ENCODE peak calls at places on chromosomes 5 and 9, in four cellular contexts. Y is fibroblast of mammary gland, T is suprapubic skin, A is choroid plexus epithelial cell. Q is an unnamed sample.

GRCh38 chr5:56094579-56095361 is 100.0 kb upstream of the IL6ST start:
- DNase-seq in A (no peak), T (no peak), Y (no peak), Q (no peak)

GRCh38 chr9:1460143-1460769 is 410.1 kb downstream of the DMRT2 start:
- DNase-seq in T (no peak), Y (peak), A (no peak), Q (no peak)

GRCh38 chr5:160507181-160507811 is 85.6 kb downstream of the PTTG1 start:
- DNase-seq in T (no peak), A (peak), Y (peak), Q (peak)

GRCh38 chr5:142830241-142831018 is 60.3 kb downstream of the ARHGAP26 start:
- DNase-seq in Y (peak), A (peak), T (no peak), Q (peak)

GRCh38 chr5:137203011-137203632 is 296.0 kb downstream of the SPOCK1 start:
- DNase-seq in Y (no peak), T (no peak), A (no peak), Q (no peak)

GRCh38 chr5:176540476-176540899 is 3.3 kb upstream of the RNF44 start:
- DNase-seq in A (no peak), Y (no peak), T (no peak), Q (no peak)

GRCh38 chr5:27325513-27325912 is 287.1 kb upstream of the CDH9 start:
- DNase-seq in Y (peak), T (no peak), A (peak), Q (peak)

GRCh38 chr5:88883566-88884434 is 816 bp upstream of the MEF2C start:
- DNase-seq in A (peak), T (peak), Y (peak), Q (peak)

GRCh38 chr5:150357326-150358260 is at the start of gene TCOF1:
- DNase-seq in Y (peak), T (peak), A (peak), Q (peak)

GRCh38 chr5:15823413-15823812 is 323.4 kb downstream of the FBXL7 start:
- DNase-seq in A (peak), T (no peak), Y (peak), Q (peak)

GRCh38 chr5:133236541-133236951 is 184.7 kb downstream of the HSPA4 start:
- DNase-seq in T (peak), A (no peak), Y (no peak), Q (no peak)

GRCh38 chr5:159318448-159318847 is 11.8 kb downstream of the IL12B start:
- DNase-seq in A (no peak), T (no peak), Y (no peak), Q (no peak)

GRCh38 chr9:89143266-89143665 is 35.4 kb downstream of the SHC3 start:
- DNase-seq in A (no peak), T (no peak), Y (no peak), Q (no peak)

GRCh38 chr5:38600334-38601045 is 44.0 kb upstream of the LIFR start:
- DNase-seq in T (no peak), Y (peak), A (peak), Q (no peak)

GRCh38 chr5:94849821-94850736 is 231.6 kb downstream of the SLF1 start:
- DNase-seq in T (no peak), Y (peak), A (peak), Q (peak)

GRCh38 chr5:133220851-133221674 is 169.2 kb downstream of the HSPA4 start:
- DNase-seq in A (peak), T (no peak), Y (no peak), Q (peak)

GRCh38 chr5:118033686-118034338 is 954.5 kb downstream of the DTWD2 start:
- DNase-seq in T (peak), A (no peak), Y (no peak), Q (no peak)

GRCh38 chr9:37559125-37559524 is 17.1 kb downstream of the FBXO10 start:
- DNase-seq in A (no peak), T (no peak), Y (no peak), Q (no peak)

GRCh38 chr5:156587012-156587411 is 260.0 kb downstream of the SGCD start:
- DNase-seq in A (no peak), T (no peak), Y (no peak), Q (no peak)
- TF ChIP-seq CTCF in A (no peak), T (no peak), Y (no peak), Q (no peak)

DNA sequence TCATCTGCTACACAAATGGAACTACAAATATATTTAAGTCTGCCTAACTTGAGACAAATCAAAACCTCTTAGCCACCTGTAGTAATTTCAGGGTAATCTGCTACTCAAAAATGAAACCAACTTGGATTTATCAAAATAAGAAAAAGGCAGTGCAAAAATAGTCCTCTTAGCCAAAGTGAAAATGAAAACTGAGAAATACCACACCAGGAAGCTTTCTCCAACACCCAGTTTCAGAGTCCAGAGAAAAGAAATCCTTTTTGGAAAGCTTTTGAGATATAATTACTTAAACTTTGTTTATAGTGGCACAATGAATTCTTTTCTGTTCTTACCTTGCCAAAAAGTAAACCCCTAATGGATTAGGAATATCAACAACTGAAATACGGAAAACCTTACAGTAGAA is 990.4 kb downstream of the EFNA5 start:
- DNase-seq in Y (no peak), T (no peak), A (peak), Q (peak)
- H3K4me3 ChIP-seq in Y (no peak), T (peak), A (peak), Q (no peak)

GRCh38 chr5:93300945-93301344 is 280.1 kb downstream of the NR2F1-AS1 start:
- DNase-seq in A (no peak), T (no peak), Y (no peak), Q (no peak)

GRCh38 chr5:93304851-93305250 is 276.2 kb downstream of the NR2F1-AS1 start:
- DNase-seq in Y (no peak), A (no peak), T (no peak), Q (no peak)

GRCh38 chr5:93304391-93304790 is 276.6 kb downstream of the NR2F1-AS1 start:
- DNase-seq in T (no peak), A (no peak), Y (no peak), Q (no peak)

GRCh38 chr5:93302711-93303110 is 278.3 kb downstream of the NR2F1-AS1 start:
- DNase-seq in Y (no peak), A (peak), T (no peak), Q (no peak)

GRCh38 chr5:93303291-93303691 is 277.7 kb downstream of the NR2F1-AS1 start:
- DNase-seq in A (peak), T (no peak), Y (no peak), Q (no peak)
- TF ChIP-seq CTCF in A (no peak), T (no peak), Y (no peak), Q (no peak)

GRCh38 chr9:27701029-27701428 is 127.7 kb upstream of the C9orf72 start:
- DNase-seq in A (peak), T (no peak), Y (no peak), Q (no peak)

GRCh38 chr9:27703591-27703990 is 130.3 kb upstream of the C9orf72 start:
- DNase-seq in A (no peak), Y (no peak), T (no peak), Q (no peak)

GRCh38 chr9:27701664-27702063 is 128.4 kb upstream of the C9orf72 start:
- DNase-seq in T (no peak), Y (no peak), A (peak), Q (peak)
- H3K4me3 ChIP-seq in T (no peak), Y (no peak), A (no peak), Q (no peak)

DNA sequence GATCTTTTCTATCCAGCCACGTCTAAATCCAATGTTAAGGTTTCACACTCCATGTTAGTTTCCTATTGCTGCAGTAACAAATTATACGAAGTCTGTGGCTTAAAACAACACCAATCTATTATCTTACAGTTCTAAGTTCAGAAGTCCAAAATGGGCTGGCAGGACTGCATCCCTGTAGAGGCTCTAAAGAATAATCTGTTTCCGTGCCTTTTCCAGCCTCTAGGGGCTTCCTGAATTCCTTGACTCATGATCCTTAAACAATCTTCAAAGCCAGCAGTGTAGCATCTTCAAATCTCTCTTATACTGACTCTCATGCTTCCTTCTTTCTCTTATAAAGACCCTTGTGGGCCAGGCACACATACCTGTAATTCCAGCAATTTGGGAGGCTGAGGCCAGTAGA is 6.8 kb downstream of the PLGRKT start:
- DNase-seq in A (no peak), T (no peak), Y (no peak), Q (no peak)
- TF ChIP-seq CTCF in A (peak), T (no peak), Y (no peak), Q (peak)

GRCh38 chr5:81184749-81185110 is 48.4 kb upstream of the CKMT2 start:
- DNase-seq in Y (no peak), A (no peak), T (no peak), Q (no peak)
- H3K4me3 ChIP-seq in Y (no peak), A (no peak), T (no peak), Q (no peak)

GRCh38 chr9:126360073-126360472 is 33.4 kb downstream of the MVB12B start:
- DNase-seq in T (no peak), A (no peak), Y (no peak), Q (no peak)

GRCh38 chr9:126361810-126362238 is 35.2 kb downstream of the MVB12B start:
- DNase-seq in T (no peak), A (no peak), Y (no peak), Q (no peak)

GRCh38 chr9:126357074-126357473 is 30.4 kb downstream of the MVB12B start:
- DNase-seq in A (no peak), Y (no peak), T (no peak), Q (no peak)
- TF ChIP-seq CTCF in A (no peak), Y (no peak), T (no peak), Q (no peak)

GRCh38 chr5:73913971-73914370 is 288.0 kb downstream of the ARHGEF28 start:
- DNase-seq in Y (no peak), T (no peak), A (no peak), Q (no peak)

GRCh38 chr5:73909474-73909873 is 283.5 kb downstream of the ARHGEF28 start:
- DNase-seq in A (no peak), T (no peak), Y (no peak), Q (no peak)

GRCh38 chr5:73912755-73913365 is 286.9 kb downstream of the ARHGEF28 start:
- DNase-seq in A (peak), T (no peak), Y (no peak), Q (peak)

GRCh38 chr5:73908846-73909245 is 282.9 kb downstream of the ARHGEF28 start:
- DNase-seq in A (no peak), Y (no peak), T (no peak), Q (no peak)

GRCh38 chr5:73911761-73912393 is 285.9 kb downstream of the ARHGEF28 start:
- DNase-seq in T (no peak), A (peak), Y (no peak), Q (peak)
- H3K4me3 ChIP-seq in T (no peak), A (no peak), Y (no peak), Q (no peak)

DNA sequence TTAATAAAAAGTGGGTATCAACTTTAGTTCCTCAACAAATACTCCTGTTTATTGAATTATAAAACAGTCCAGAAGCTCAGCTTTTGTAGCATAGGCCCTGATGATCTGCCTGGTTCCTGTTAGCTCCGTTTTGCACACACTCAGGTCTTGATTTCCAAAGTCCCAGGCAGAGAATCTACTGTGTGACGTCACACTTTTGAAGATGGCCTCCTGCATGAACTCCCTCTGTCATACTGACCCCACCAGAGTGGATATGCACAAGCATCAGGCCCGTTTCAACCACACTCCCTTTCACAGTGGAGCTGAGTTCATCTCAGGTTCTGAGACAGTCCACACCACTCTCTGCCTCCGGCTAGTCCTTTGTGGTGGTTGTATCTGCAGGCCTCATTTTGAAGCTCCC is 353.1 kb downstream of the PTPRD start:
- DNase-seq in T (no peak), Y (no peak), A (no peak), Q (no peak)
- TF ChIP-seq CTCF in T (no peak), Y (no peak), A (no peak), Q (no peak)

DNA sequence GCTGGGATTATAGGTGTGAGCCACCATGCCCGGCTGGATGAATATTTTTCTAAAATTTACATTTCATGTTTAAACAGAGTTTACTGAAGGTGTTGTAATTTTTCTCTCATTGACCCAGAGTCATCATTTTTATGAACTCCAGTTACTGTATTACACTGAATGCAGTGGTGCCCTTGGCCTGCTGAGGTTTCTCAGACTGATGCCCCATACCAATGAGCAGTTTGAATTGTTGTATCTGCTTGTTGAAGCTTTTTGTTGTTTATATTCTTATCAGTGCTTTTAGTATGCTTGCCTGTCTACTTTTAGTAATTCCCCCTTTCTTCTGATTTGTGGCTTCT is 29.9 kb downstream of the NFX1 start:
- DNase-seq in Y (no peak), A (no peak), T (peak), Q (no peak)
- H3K4me3 ChIP-seq in Y (no peak), A (no peak), T (no peak), Q (no peak)

Q was measured in astrocyte of the spinal cord.